ENCODE peak calls at places on chromosomes 5 and 9, in four cellular contexts. One of them, this sample, is unnamed.

GRCh38 chr9:129944501-129945116 is 98.4 kb downstream of the FNBP1 start:
- DNase-seq in transverse colon: no peak
- DNase-seq in tibial nerve: no peak
- DNase-seq in K562: no peak
- DNase-seq in this sample: peak; percentile 63

GRCh38 chr5:142924135-142924883 is 154.1 kb downstream of the ARHGAP26 start:
- DNase-seq in transverse colon: no peak
- DNase-seq in tibial nerve: no peak
- DNase-seq in K562: no peak
- DNase-seq in this sample: no peak

GRCh38 chr5:90947667-90948066 is 389.1 kb downstream of the ADGRV1 start:
- DNase-seq in transverse colon: no peak
- DNase-seq in tibial nerve: no peak
- DNase-seq in K562: no peak
- DNase-seq in this sample: no peak

GRCh38 chr5:75756991-75757390 is 39.8 kb upstream of the POC5 start:
- DNase-seq in transverse colon: no peak
- DNase-seq in tibial nerve: no peak
- DNase-seq in K562: no peak
- DNase-seq in this sample: no peak

GRCh38 chr5:112968411-112969106 is 8.0 kb upstream of the DCP2 start:
- DNase-seq in transverse colon: no peak
- DNase-seq in tibial nerve: no peak
- DNase-seq in K562: no peak
- DNase-seq in this sample: no peak

GRCh38 chr5:79875230-79875629 is 115.8 kb downstream of the MTX3 start:
- DNase-seq in transverse colon: no peak
- DNase-seq in tibial nerve: no peak
- DNase-seq in K562: no peak
- DNase-seq in this sample: no peak

GRCh38 chr5:24899180-24899579 is 254.4 kb upstream of the CDH10 start:
- DNase-seq in transverse colon: no peak
- DNase-seq in tibial nerve: no peak
- DNase-seq in K562: no peak
- DNase-seq in this sample: no peak

GRCh38 chr5:17218353-17219005 is 1.0 kb downstream of the BASP1 start:
- DNase-seq in transverse colon: peak; percentile 43
- DNase-seq in tibial nerve: no peak
- DNase-seq in K562: no peak
- DNase-seq in this sample: peak; percentile 88

GRCh38 chr9:124285903-124286291 is 28.1 kb downstream of the NEK6 start:
- DNase-seq in transverse colon: peak; percentile 80
- DNase-seq in tibial nerve: peak; percentile 78
- DNase-seq in K562: peak; percentile 36
- DNase-seq in this sample: no peak

GRCh38 chr9:115018547-115019435 is 88.4 kb upstream of the TNFSF8 start:
- DNase-seq in transverse colon: peak; percentile 34
- DNase-seq in tibial nerve: no peak
- DNase-seq in K562: no peak
- DNase-seq in this sample: no peak

GRCh38 chr5:30401479-30402058 is 791.9 kb upstream of the CDH6 start:
- DNase-seq in transverse colon: peak; percentile 9
- DNase-seq in tibial nerve: no peak
- DNase-seq in K562: no peak
- DNase-seq in this sample: no peak

GRCh38 chr5:157924931-157925729 is 66.2 kb upstream of the CLINT1 start:
- DNase-seq in transverse colon: peak; percentile 58
- DNase-seq in tibial nerve: no peak
- DNase-seq in K562: no peak
- DNase-seq in this sample: peak; percentile 85

GRCh38 chr9:134275379-134275778 is 50.9 kb upstream of the RXRA start:
- DNase-seq in transverse colon: no peak
- DNase-seq in tibial nerve: no peak
- DNase-seq in K562: no peak
- DNase-seq in this sample: no peak

GRCh38 chr5:178455480-178455835 is 134.7 kb downstream of the COL23A1 start:
- DNase-seq in transverse colon: no peak
- DNase-seq in tibial nerve: no peak
- DNase-seq in K562: no peak
- DNase-seq in this sample: no peak

GRCh38 chr5:149210229-149210628 is 61.4 kb upstream of the AFAP1L1 start:
- DNase-seq in transverse colon: no peak
- DNase-seq in tibial nerve: no peak
- DNase-seq in K562: no peak
- DNase-seq in this sample: no peak

GRCh38 chr9:8724284-8725018 is 924.9 kb upstream of the DMAC1 start:
- DNase-seq in transverse colon: no peak
- DNase-seq in tibial nerve: no peak
- DNase-seq in K562: no peak
- DNase-seq in this sample: no peak

GRCh38 chr5:159031513-159031912 is 68.2 kb downstream of the EBF1 start:
- DNase-seq in transverse colon: no peak
- DNase-seq in tibial nerve: no peak
- DNase-seq in K562: no peak
- DNase-seq in this sample: no peak

GRCh38 chr9:114452219-114453169 is 52.8 kb downstream of the WHRN start:
- DNase-seq in transverse colon: peak; percentile 66
- DNase-seq in tibial nerve: no peak
- DNase-seq in K562: no peak
- DNase-seq in this sample: peak; percentile 76

GRCh38 chr5:159951387-159951786 is 35.1 kb downstream of the ADRA1B start:
- DNase-seq in transverse colon: no peak
- DNase-seq in tibial nerve: no peak
- DNase-seq in K562: peak; percentile 16
- DNase-seq in this sample: no peak

GRCh38 chr9:93576296-93577044 is at the start of gene PHF2:
- DNase-seq in transverse colon: no peak
- DNase-seq in tibial nerve: no peak
- DNase-seq in K562: peak; percentile 76
- DNase-seq in this sample: peak; percentile 91

GRCh38 chr5:114010362-114010761 is 351.5 kb upstream of the KCNN2 start:
- DNase-seq in transverse colon: no peak
- DNase-seq in tibial nerve: no peak
- DNase-seq in K562: no peak
- DNase-seq in this sample: no peak

GRCh38 chr5:176533894-176534611 is 3.1 kb downstream of the RNF44 start:
- DNase-seq in transverse colon: peak; percentile 47
- DNase-seq in tibial nerve: no peak
- DNase-seq in K562: no peak
- DNase-seq in this sample: no peak

GRCh38 chr5:149935431-149935901 is 9.1 kb downstream of the PDE6A start:
- DNase-seq in transverse colon: no peak
- DNase-seq in tibial nerve: no peak
- DNase-seq in K562: no peak
- DNase-seq in this sample: no peak

GRCh38 chr5:1983401-1983800 is 100.7 kb upstream of the IRX4 start:
- DNase-seq in transverse colon: no peak
- DNase-seq in tibial nerve: no peak
- DNase-seq in K562: peak; percentile 1
- DNase-seq in this sample: no peak

GRCh38 chr5:167530548-167530947 is 760.9 kb upstream of the WWC1 start:
- DNase-seq in transverse colon: no peak
- DNase-seq in tibial nerve: no peak
- DNase-seq in K562: no peak
- DNase-seq in this sample: no peak

GRCh38 chr9:115922441-115922840 is 231.2 kb upstream of the PAPPA start:
- DNase-seq in transverse colon: no peak
- DNase-seq in tibial nerve: no peak
- DNase-seq in K562: no peak
- DNase-seq in this sample: no peak

GRCh38 chr9:19146441-19146840 is 19.1 kb upstream of the PLIN2 start:
- DNase-seq in transverse colon: no peak
- DNase-seq in tibial nerve: no peak
- DNase-seq in K562: no peak
- DNase-seq in this sample: no peak

GRCh38 chr5:74579215-74579614 is 61.3 kb downstream of the ENC1 start:
- DNase-seq in transverse colon: peak; percentile 23
- DNase-seq in tibial nerve: no peak
- DNase-seq in K562: peak; percentile 59
- DNase-seq in this sample: no peak

GRCh38 chr5:53478411-53479044 is 1.9 kb upstream of the FST start:
- DNase-seq in transverse colon: peak; percentile 11
- DNase-seq in tibial nerve: no peak
- DNase-seq in K562: peak; percentile 46
- DNase-seq in this sample: no peak

GRCh38 chr5:38515648-38516047 is 40.8 kb downstream of the LIFR start:
- DNase-seq in transverse colon: no peak
- DNase-seq in tibial nerve: no peak
- DNase-seq in K562: no peak
- DNase-seq in this sample: no peak

GRCh38 chr9:121860744-121861143 is 209.3 kb downstream of the DAB2IP start:
- DNase-seq in transverse colon: no peak
- DNase-seq in tibial nerve: peak; percentile 38
- DNase-seq in K562: no peak
- DNase-seq in this sample: no peak

GRCh38 chr9:2341956-2342355 is 279.6 kb upstream of the VLDLR start:
- DNase-seq in transverse colon: no peak
- DNase-seq in tibial nerve: no peak
- DNase-seq in K562: no peak
- DNase-seq in this sample: no peak

GRCh38 chr9:116888066-116888465 is 201.0 kb downstream of the TRIM32 start:
- DNase-seq in transverse colon: no peak
- DNase-seq in tibial nerve: no peak
- DNase-seq in K562: no peak
- DNase-seq in this sample: no peak

GRCh38 chr5:126368239-126368812 is 54.9 kb upstream of the GRAMD2B start:
- DNase-seq in transverse colon: no peak
- DNase-seq in tibial nerve: no peak
- DNase-seq in K562: no peak
- DNase-seq in this sample: no peak

GRCh38 chr9:136832581-136832980 is 9.7 kb upstream of the AJM1 start:
- DNase-seq in transverse colon: no peak
- DNase-seq in tibial nerve: no peak
- DNase-seq in K562: no peak
- DNase-seq in this sample: no peak
- TF ChIP-seq EP300 in transverse colon: no peak
- TF ChIP-seq EP300 in tibial nerve: no peak
- TF ChIP-seq EP300 in K562: no peak
- TF ChIP-seq EP300 in this sample: no peak

DNA sequence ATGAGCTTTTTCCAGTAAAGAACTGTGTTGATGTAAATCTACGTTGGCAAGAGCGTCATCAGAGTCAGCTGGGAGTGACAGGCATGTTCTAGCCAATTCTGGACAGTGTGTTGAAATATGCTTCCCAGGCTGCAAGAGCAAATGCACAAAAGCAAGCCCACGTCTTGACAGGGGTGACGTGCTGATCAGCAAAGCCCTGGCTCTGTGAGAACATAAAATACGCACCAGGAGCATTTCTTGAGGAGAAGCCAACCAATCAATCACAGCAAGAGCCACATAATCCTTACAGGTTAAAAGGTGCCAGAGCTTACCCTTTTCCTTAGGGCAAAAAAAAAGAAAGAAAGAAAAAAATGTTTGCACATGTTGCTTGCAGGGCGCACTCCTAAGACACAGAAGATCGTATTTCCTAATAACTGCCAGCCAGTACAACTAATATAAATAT is 148.1 kb downstream of the PDE4D start:
- DNase-seq in transverse colon: peak; percentile 32
- DNase-seq in tibial nerve: no peak
- DNase-seq in K562: no peak
- DNase-seq in this sample: no peak
- TF ChIP-seq EP300 in transverse colon: peak; percentile 81
- TF ChIP-seq EP300 in tibial nerve: peak; percentile 93
- TF ChIP-seq EP300 in K562: no peak
- TF ChIP-seq EP300 in this sample: peak; percentile 2

GRCh38 chr9:16238730-16239129 is 631.7 kb downstream of the BNC2 start:
- DNase-seq in transverse colon: no peak
- DNase-seq in tibial nerve: no peak
- DNase-seq in K562: no peak
- DNase-seq in this sample: no peak

GRCh38 chr9:16230731-16231130 is 639.7 kb downstream of the BNC2 start:
- DNase-seq in transverse colon: no peak
- DNase-seq in tibial nerve: no peak
- DNase-seq in K562: no peak
- DNase-seq in this sample: peak; percentile 29

GRCh38 chr9:16236882-16237281 is 633.6 kb downstream of the BNC2 start:
- DNase-seq in transverse colon: no peak
- DNase-seq in tibial nerve: no peak
- DNase-seq in K562: no peak
- DNase-seq in this sample: no peak

GRCh38 chr9:16241231-16241630 is 629.2 kb downstream of the BNC2 start:
- DNase-seq in transverse colon: no peak
- DNase-seq in tibial nerve: no peak
- DNase-seq in K562: no peak
- DNase-seq in this sample: no peak

GRCh38 chr9:16236326-16236725 is 634.1 kb downstream of the BNC2 start:
- DNase-seq in transverse colon: no peak
- DNase-seq in tibial nerve: no peak
- DNase-seq in K562: no peak
- DNase-seq in this sample: no peak
- TF ChIP-seq EP300 in transverse colon: no peak
- TF ChIP-seq EP300 in tibial nerve: peak; percentile 79
- TF ChIP-seq EP300 in K562: no peak
- TF ChIP-seq EP300 in this sample: no peak

GRCh38 chr5:67315802-67316103 is 119.2 kb upstream of the CD180 start:
- DNase-seq in transverse colon: no peak
- DNase-seq in tibial nerve: no peak
- DNase-seq in K562: no peak
- DNase-seq in this sample: no peak
- TF ChIP-seq EP300 in transverse colon: no peak
- TF ChIP-seq EP300 in tibial nerve: no peak
- TF ChIP-seq EP300 in K562: no peak
- TF ChIP-seq EP300 in this sample: no peak

DNA sequence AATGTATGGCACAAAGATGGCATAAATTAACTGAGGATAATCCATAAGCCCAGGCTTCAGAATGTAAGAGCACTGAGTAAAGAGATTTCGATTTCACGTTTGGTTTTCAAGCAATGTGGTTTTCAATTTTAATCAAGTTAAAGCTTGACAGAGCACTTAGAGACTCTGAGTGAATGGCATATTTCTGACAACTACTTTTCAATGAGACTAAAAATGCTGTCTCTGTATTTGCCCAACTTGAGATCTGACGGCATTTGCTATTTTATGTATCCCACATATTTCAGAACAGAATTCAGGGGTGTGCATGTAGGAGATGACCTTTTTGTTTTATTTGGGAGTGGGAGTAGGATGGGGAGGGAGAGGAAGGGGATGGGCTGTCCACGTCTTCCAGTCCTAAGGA is 280.3 kb upstream of the PANK3 start:
- DNase-seq in transverse colon: no peak
- DNase-seq in tibial nerve: no peak
- DNase-seq in K562: no peak
- DNase-seq in this sample: no peak
- TF ChIP-seq EP300 in transverse colon: no peak
- TF ChIP-seq EP300 in tibial nerve: no peak
- TF ChIP-seq EP300 in K562: no peak
- TF ChIP-seq EP300 in this sample: no peak

DNA sequence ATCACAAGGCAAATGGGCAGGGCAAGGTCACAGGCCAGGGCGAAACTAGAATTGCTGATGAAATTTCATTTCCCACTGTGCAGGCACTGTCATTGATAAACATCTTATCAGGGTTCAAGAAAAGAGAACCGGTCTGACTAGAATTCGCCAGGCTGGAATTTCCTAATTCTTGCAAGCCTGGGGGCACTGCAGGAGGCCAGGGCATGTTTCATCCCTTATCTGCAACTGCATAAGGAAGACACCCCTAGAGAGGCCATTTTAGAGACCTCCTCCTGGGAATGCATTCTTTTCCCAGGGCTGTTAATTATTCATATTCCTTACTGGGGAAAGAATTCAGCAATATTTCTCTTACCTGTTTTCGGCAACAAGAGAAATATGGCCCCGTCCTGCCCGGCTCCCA is 266.2 kb upstream of the CYLC2 start:
- DNase-seq in transverse colon: no peak
- DNase-seq in tibial nerve: no peak
- DNase-seq in K562: no peak
- DNase-seq in this sample: no peak
- TF ChIP-seq EP300 in transverse colon: no peak
- TF ChIP-seq EP300 in tibial nerve: no peak
- TF ChIP-seq EP300 in K562: no peak
- TF ChIP-seq EP300 in this sample: no peak

This sample was measured in upper lobe of left lung.